ENCODE peak calls at places on chromosomes 11 and 22, in four cellular contexts. K is HepG2, S is uterus, Q is esophagus muscularis mucosa. C is an unnamed sample.

GRCh38 chr11:117819096-117820040 is 5.2 kb downstream of the FXYD2 start:
- DNase-seq in Q (no peak), K (peak; percentile 61), S (peak; percentile 75), C (no peak)

GRCh38 chr22:38032681-38033521 is 24.3 kb upstream of the PICK1 start:
- DNase-seq in S (peak; percentile 60), K (peak; percentile 51), Q (no peak), C (no peak)

GRCh38 chr22:18028817-18029527 is 4.6 kb upstream of the MICAL3 start:
- DNase-seq in K (no peak), S (no peak), Q (no peak), C (no peak)

GRCh38 chr11:128814856-128815705 is 52.0 kb downstream of the KCNJ1 start:
- DNase-seq in K (no peak), S (peak; percentile 69), Q (no peak), C (no peak)

GRCh38 chr22:47627561-47628253 is 865.3 kb downstream of the TBC1D22A start:
- DNase-seq in K (no peak), Q (no peak), S (no peak), C (peak; percentile 22)

GRCh38 chr11:43797337-43797736 is 83.3 kb upstream of the ALKBH3 start:
- DNase-seq in S (no peak), K (no peak), Q (no peak), C (no peak)

GRCh38 chr11:132342408-132342807 is 972.0 kb downstream of the NTM start:
- DNase-seq in K (no peak), Q (no peak), S (no peak), C (no peak)

GRCh38 chr22:23856721-23857605 is 712 bp upstream of the SLC2A11 start:
- DNase-seq in Q (no peak), S (no peak), K (peak; percentile 54), C (no peak)

GRCh38 chr11:103619938-103620337 is 416.5 kb upstream of the DDI1 start:
- DNase-seq in Q (no peak), K (no peak), S (no peak), C (no peak)

GRCh38 chr11:116427337-116427902 is 345.4 kb downstream of the BUD13 start:
- DNase-seq in Q (no peak), S (no peak), K (no peak), C (no peak)
- H3K27ac ChIP-seq in Q (no peak overlapping the region), S (no peak overlapping the region), K (peak overlapping the region; percentile 89), C (no peak overlapping the region)

GRCh38 chr11:30585067-30585891 is 874 bp downstream of the MPPED2 start:
- DNase-seq in K (no peak), S (peak; percentile 37), Q (no peak), C (no peak)
- H3K4me3 ChIP-seq in K (peak overlapping the region; percentile 21), S (peak overlapping the region; percentile 69), Q (peak overlapping the region; percentile 75), C (peak overlapping the region; percentile 41)

DNA sequence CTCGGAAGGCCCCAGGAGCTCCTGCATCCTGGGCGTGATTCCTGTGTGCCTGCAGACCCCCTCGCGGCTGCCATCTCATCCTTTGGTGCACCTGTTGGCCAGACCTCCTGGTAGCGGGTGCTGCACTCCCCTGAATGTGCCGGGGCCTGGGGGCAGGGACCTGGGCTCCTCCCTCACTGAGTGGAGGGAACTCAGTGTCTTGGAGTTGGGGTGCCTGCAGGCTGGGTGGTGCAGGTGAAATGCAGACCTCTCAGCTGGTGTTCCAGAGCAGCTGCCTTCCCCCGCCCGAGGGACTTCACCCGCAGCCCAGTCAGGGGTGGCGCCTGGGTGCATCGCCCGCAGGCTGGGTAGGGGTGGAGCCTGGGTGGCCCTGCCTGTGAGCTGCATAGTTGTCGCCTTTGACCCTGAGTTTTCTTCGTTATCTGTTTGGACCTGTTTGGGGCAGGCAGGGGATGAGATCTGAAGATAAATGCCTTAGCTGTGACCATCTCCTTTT is 31.4 kb downstream of the LRP5 start:
- DNase-seq in S (no peak), Q (no peak), K (peak; percentile 68), C (no peak)
- H3K27ac ChIP-seq in S (no peak overlapping the region), Q (peak overlapping the region; percentile 83), K (peak overlapping the region; percentile 52), C (peak overlapping the region; percentile 87)

GRCh38 chr11:9691865-9692264 is 28.0 kb downstream of the SWAP70 start:
- DNase-seq in Q (no peak), S (no peak), K (no peak), C (no peak)

GRCh38 chr11:9689721-9690120 is 25.8 kb downstream of the SWAP70 start:
- DNase-seq in S (no peak), K (no peak), Q (no peak), C (no peak)

GRCh38 chr11:9687736-9688494 is 24.0 kb downstream of the SWAP70 start:
- DNase-seq in S (no peak), K (no peak), Q (no peak), C (no peak)

GRCh38 chr11:9692696-9693095 is 28.8 kb downstream of the SWAP70 start:
- DNase-seq in S (no peak), Q (no peak), K (no peak), C (no peak)

GRCh38 chr11:9688716-9689511 is 25.0 kb downstream of the SWAP70 start:
- DNase-seq in K (no peak), Q (no peak), S (no peak), C (no peak)
- H3K4me3 ChIP-seq in K (no peak overlapping the region), Q (no peak overlapping the region), S (no peak overlapping the region), C (no peak overlapping the region)

GRCh38 chr11:119974467-119974866 is 163.4 kb downstream of the TRIM29 start:
- DNase-seq in Q (no peak), K (no peak), S (no peak), C (no peak)
- H3K27ac ChIP-seq in Q (no peak overlapping the region), K (no peak overlapping the region), S (no peak overlapping the region), C (no peak overlapping the region)

GRCh38 chr22:19291218-19291579 is 320 bp downstream of the CLTCL1 start:
- DNase-seq in Q (peak; percentile 87), S (peak; percentile 42), K (no peak), C (no peak)

GRCh38 chr22:19292262-19293230 is 1.0 kb upstream of the CLTCL1 start:
- DNase-seq in Q (peak; percentile 89), S (peak; percentile 42), K (no peak), C (no peak)

GRCh38 chr22:19290400-19291217 is 910 bp downstream of the CLTCL1 start:
- DNase-seq in S (peak; percentile 16), K (peak; percentile 10), Q (peak; percentile 57), C (no peak)

GRCh38 chr22:19289475-19290161 is 1.9 kb downstream of the CLTCL1 start:
- DNase-seq in S (no peak), K (no peak), Q (peak; percentile 70), C (no peak)

GRCh38 chr22:19291580-19292261 is at the start of gene CLTCL1:
- DNase-seq in Q (peak; percentile 93), S (peak; percentile 80), K (peak; percentile 46), C (peak; percentile 69)
- H3K4me3 ChIP-seq in Q (peak within 1 kb of the TSS; percentile 99), S (peak within 1 kb of the TSS; percentile 80), K (peak within 1 kb of the TSS; percentile 95), C (peak within 1 kb of the TSS; percentile 89)

GRCh38 chr22:50192825-50193204 is 7.1 kb downstream of the TRABD start:
- DNase-seq in S (no peak), K (no peak), Q (no peak), C (no peak)
- H3K27ac ChIP-seq in S (no peak overlapping the region), K (no peak overlapping the region), Q (no peak overlapping the region), C (peak overlapping the region; percentile 35)

DNA sequence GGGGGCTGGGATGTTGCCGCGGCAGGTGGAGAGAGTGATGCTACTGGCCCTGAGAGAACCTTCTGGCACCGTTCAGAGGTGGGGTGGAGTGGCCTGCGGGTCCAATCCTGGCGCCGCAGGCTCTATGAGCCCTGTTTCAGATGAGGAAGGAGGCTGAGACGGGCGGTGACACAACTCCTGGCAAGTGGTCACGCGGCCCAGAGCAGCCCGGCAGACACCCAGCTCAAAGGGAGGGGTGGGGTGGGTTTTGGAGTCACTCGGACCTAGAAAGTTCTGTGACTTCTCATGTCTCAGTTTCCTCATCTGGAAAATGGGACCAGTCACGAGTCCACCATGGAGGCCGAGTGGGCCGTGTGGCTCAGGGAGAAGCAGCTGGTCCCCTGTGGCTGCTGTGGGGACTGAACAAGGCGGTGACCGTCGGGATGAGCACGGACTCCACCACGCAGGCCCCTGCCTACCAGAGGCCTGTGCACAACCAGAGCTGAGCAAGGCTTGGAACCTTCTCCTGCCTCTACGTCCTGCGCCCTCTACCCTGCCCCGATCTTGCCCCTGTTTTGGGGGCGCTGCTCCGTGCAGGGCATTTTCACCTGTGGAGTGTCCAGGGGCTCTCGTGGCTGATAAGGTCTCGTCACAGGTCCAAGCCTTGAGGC is 3.7 kb downstream of the TSPO start:
- DNase-seq in K (no peak), Q (no peak), S (no peak), C (peak; percentile 54)
- H3K4me3 ChIP-seq in K (no peak overlapping the region), Q (no peak overlapping the region), S (no peak overlapping the region), C (no peak overlapping the region)

GRCh38 chr11:116691779-116692178 is 81.0 kb downstream of the BUD13 start:
- DNase-seq in Q (no peak), S (peak; percentile 37), K (peak; percentile 31), C (peak; percentile 50)

GRCh38 chr11:116690623-116691022 is 82.2 kb downstream of the BUD13 start:
- DNase-seq in S (no peak), K (no peak), Q (no peak), C (no peak)

GRCh38 chr11:116693206-116694016 is 79.4 kb downstream of the BUD13 start:
- DNase-seq in K (no peak), S (peak; percentile 8), Q (peak; percentile 82), C (no peak)

GRCh38 chr11:116694017-116694725 is 78.6 kb downstream of the BUD13 start:
- DNase-seq in K (no peak), S (peak; percentile 2), Q (peak; percentile 91), C (no peak)

GRCh38 chr11:116692318-116693106 is 80.3 kb downstream of the BUD13 start:
- DNase-seq in Q (no peak), S (peak; percentile 9), K (no peak), C (no peak)
- H3K27ac ChIP-seq in Q (no peak overlapping the region), S (no peak overlapping the region), K (no peak overlapping the region), C (no peak overlapping the region)

C was measured in lung.